ENCODE peak calls at places on chromosomes 4 and X, in eight cellular contexts. B is AG04449, S is MM.1S, H is heart right ventricle, U is OCI-LY7, T is fibroblast of the aortic adventitia, I is brain microvascular endothelial cell, W is AG10803. M is an unnamed sample.

GRCh38 chr4:159224412-159224811 is 121.5 kb downstream of the RAPGEF2 start:
- DNase-seq in B (no peak), H (no peak), W (no peak), T (no peak), U (no peak), I (no peak), S (no peak), M (no peak)

GRCh38 chrX:10579018-10579752 is 41.2 kb downstream of the MID1 start:
- DNase-seq in H (no peak), T (peak), I (peak), W (peak), B (no peak), S (no peak), U (no peak), M (no peak)

GRCh38 chrX:118751950-118752783 is 24.8 kb downstream of the IL13RA1 start:
- DNase-seq in W (no peak), I (peak), T (no peak), H (no peak), B (no peak), S (peak), U (no peak), M (no peak)

GRCh38 chrX:51837926-51838325 is 55.5 kb upstream of the MAGED1 start:
- DNase-seq in U (no peak), B (no peak), I (peak), S (no peak), T (peak), W (peak), H (peak), M (peak)

GRCh38 chr4:83250666-83251065 is 33.9 kb downstream of the COQ2 start:
- DNase-seq in T (no peak), S (no peak), H (no peak), W (peak), U (no peak), B (no peak), I (no peak), M (no peak)

GRCh38 chr4:156113138-156113537 is 159.5 kb upstream of the CTSO start:
- DNase-seq in H (no peak), U (no peak), B (no peak), I (no peak), T (no peak), W (no peak), S (peak), M (no peak)

GRCh38 chr4:26050212-26050643 is 136.2 kb downstream of the SMIM20 start:
- DNase-seq in H (peak), U (no peak), S (no peak), B (no peak), T (no peak), W (no peak), I (no peak), M (no peak)

GRCh38 chr4:33961751-33962150 is 2282.6 kb downstream of the ARAP2 start:
- DNase-seq in I (no peak), W (peak), S (no peak), T (no peak), B (peak), H (no peak), U (no peak), M (peak)

GRCh38 chrX:69320116-69320515 is 154.9 kb upstream of the PJA1 start:
- DNase-seq in H (no peak), I (no peak), T (no peak), S (no peak), W (no peak), U (no peak), B (no peak), M (no peak)

GRCh38 chr4:102252171-102252570 is 93.1 kb downstream of the SLC39A8 start:
- DNase-seq in B (no peak), H (no peak), W (no peak), S (no peak), T (no peak), U (no peak), I (no peak), M (no peak)

GRCh38 chrX:130028196-130028595 is 45.8 kb downstream of the BCORL1 start:
- DNase-seq in T (peak), H (peak), S (peak), B (no peak), I (peak), U (peak), W (peak), M (peak)

GRCh38 chr4:2078584-2078983 is 19.5 kb downstream of the NAT8L start:
- DNase-seq in B (no peak), H (no peak), I (no peak), S (no peak), W (peak), T (no peak), U (no peak), M (peak)

GRCh38 chr4:4787421-4787820 is 72.0 kb upstream of the MSX1 start:
- DNase-seq in H (no peak), I (no peak), B (no peak), W (no peak), T (no peak), S (no peak), U (peak), M (no peak)

GRCh38 chr4:158722291-158722916 is 792 bp downstream of the PPID start:
- DNase-seq in I (peak), U (peak), T (peak), W (peak), B (no peak), S (peak), H (no peak), M (no peak)

GRCh38 chr4:7719354-7720174 is 220.1 kb downstream of the AFAP1 start:
- DNase-seq in W (peak), H (peak), U (peak), I (no peak), S (no peak), T (peak), B (no peak), M (no peak)

GRCh38 chr4:102778720-102779119 is 18.0 kb upstream of the MANBA start:
- DNase-seq in W (no peak), H (no peak), U (no peak), T (no peak), S (no peak), I (no peak), B (no peak), M (no peak)

GRCh38 chr4:163540977-163541376 is 46.5 kb downstream of the TMA16 start:
- DNase-seq in W (peak), T (peak), H (no peak), S (no peak), B (peak), U (no peak), I (peak), M (peak)

GRCh38 chrX:139203681-139204575 is 326.6 kb upstream of the F9 start:
- DNase-seq in H (peak), B (no peak), T (peak), S (peak), U (no peak), I (no peak), W (peak), M (no peak)

GRCh38 chrX:45068555-45068954 is 132.1 kb downstream of the DIPK2B start:
- DNase-seq in U (no peak), I (no peak), B (no peak), W (no peak), S (peak), T (no peak), H (no peak), M (no peak)

GRCh38 chrX:45070116-45071007 is 130.3 kb downstream of the DIPK2B start:
- DNase-seq in H (no peak), S (peak), I (peak), U (peak), T (peak), W (peak), B (no peak), M (peak)
- TF ChIP-seq CTCF in H (peak), S (peak), I (peak), U (peak), T (peak), W (peak), B (peak), M (peak)

GRCh38 chr4:40619600-40619999 is 10.1 kb downstream of the RBM47 start:
- DNase-seq in T (no peak), S (no peak), H (no peak), I (no peak), U (no peak), B (no peak), W (no peak), M (no peak)
- H3K4me3 ChIP-seq in T (no peak), S (no peak), H (no peak), I (no peak), U (no peak), B (no peak), W (no peak), M (no peak)

GRCh38 chr4:94076498-94076897 is 131.2 kb upstream of the SMARCAD1 start:
- DNase-seq in W (no peak), U (peak), B (no peak), H (no peak), S (no peak), T (no peak), I (no peak), M (no peak)
- TF ChIP-seq CTCF in W (no peak), U (no peak), B (no peak), H (no peak), S (no peak), T (no peak), I (no peak), M (no peak)

GRCh38 chr4:791201-791865 is 34.6 kb downstream of the CPLX1 start:
- DNase-seq in U (no peak), I (no peak), H (no peak), T (no peak), S (no peak), W (no peak), B (no peak), M (no peak)

GRCh38 chr4:792729-793108 is 33.2 kb downstream of the CPLX1 start:
- DNase-seq in H (no peak), I (no peak), W (peak), B (no peak), U (peak), T (no peak), S (no peak), M (no peak)

GRCh38 chr4:790466-790820 is 35.5 kb downstream of the CPLX1 start:
- DNase-seq in W (no peak), T (no peak), S (no peak), B (no peak), H (no peak), I (no peak), U (no peak), M (no peak)

GRCh38 chr4:793109-793861 is 32.6 kb downstream of the CPLX1 start:
- DNase-seq in S (no peak), T (no peak), I (no peak), H (no peak), W (no peak), U (peak), B (no peak), M (no peak)

GRCh38 chr4:791866-792630 is 33.9 kb downstream of the CPLX1 start:
- DNase-seq in T (peak), B (no peak), I (no peak), U (no peak), S (no peak), W (peak), H (no peak), M (no peak)
- H3K4me3 ChIP-seq in T (peak), B (no peak), I (no peak), U (no peak), S (no peak), W (no peak), H (peak), M (no peak)

DNA sequence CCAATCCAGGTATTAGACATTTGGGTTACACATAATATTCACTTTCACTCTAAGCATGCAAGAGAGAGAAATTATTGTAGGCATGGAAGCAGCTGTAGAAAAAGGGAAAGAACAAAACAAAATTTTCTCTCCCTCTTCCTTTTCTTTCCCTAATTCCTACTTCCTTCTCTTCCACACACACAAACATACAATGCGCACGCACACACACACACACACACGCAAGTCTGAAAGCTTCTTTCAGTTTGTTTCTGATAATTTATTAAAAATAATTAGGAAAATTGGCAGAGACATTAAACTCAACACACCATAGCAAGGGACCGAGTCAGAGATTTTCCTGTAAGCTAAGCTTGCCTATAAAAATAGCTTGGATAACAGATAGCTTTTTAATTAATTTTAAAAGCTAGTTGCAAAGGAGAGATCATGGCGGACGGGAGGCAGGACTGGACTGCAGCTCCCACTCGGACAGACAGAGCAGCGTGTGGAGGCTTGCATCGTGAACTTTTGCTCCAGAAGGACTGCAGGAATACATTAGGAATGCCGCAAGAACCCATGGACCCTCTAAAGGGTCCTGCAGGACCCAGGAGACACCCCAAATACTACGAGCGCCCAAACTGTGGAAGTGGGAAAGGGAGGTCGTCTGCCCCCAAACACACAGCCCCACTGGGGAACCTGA is 92.6 kb upstream of the MAPK10 start:
- DNase-seq in I (peak), B (no peak), T (peak), U (no peak), W (no peak), H (peak), S (no peak), M (no peak)
- TF ChIP-seq CTCF in I (no peak), B (no peak), T (no peak), U (no peak), W (no peak), H (no peak), S (no peak), M (no peak)

DNA sequence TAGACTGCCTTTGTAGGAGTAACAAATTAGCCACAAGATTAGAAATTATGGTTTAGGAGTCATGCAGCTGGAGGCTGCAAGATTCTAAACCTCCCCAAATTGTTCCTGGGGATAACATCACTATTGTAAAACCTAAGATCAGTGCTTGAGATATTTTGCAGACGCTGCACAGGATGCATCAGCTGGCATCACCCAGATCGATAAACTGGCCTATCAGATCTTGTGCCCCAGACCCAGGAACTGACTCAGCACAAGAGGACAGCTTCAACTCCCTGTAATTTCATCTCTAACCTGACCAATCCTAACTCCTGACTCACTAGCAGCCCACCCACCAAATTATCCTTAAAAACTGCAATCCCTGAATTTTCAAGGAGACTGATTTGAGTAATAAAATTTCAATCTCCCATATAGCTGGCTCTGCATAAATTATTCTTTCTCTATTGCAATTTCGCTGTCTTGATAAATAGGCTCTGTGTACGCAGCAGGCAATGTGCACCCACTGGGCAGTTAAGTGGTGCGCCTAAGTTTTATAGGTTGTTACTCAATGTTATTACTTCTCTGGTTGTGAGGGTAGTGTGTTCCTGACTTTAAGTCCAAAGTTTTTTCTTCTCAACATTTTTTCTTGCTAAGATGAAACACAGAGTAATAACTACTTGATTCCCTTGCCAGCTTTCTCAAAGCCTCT is 312.2 kb upstream of the DKK2 start:
- DNase-seq in S (no peak), U (no peak), B (no peak), W (no peak), T (no peak), I (no peak), H (no peak), M (no peak)
- H3K4me3 ChIP-seq in S (no peak), U (no peak), B (no peak), W (no peak), T (no peak), I (no peak), H (no peak), M (no peak)

GRCh38 chrX:103919336-103919682 is 43.1 kb upstream of the TMSB15B start:
- DNase-seq in B (no peak), T (peak), H (no peak), W (peak), I (peak), U (peak), S (peak), M (no peak)
- TF ChIP-seq CTCF in B (peak), T (peak), H (peak), W (peak), I (peak), U (peak), S (peak), M (peak)

GRCh38 chrX:154017766-154018517 is 1.8 kb downstream of the IRAK1 start:
- DNase-seq in I (no peak), B (no peak), T (no peak), S (no peak), W (no peak), H (no peak), U (no peak), M (no peak)
- H3K4me3 ChIP-seq in I (peak), B (peak), T (peak), S (peak), W (peak), H (no peak), U (peak), M (no peak)